ENCODE peak calls at places on chromosome 18, in seven cellular contexts. One of them, this sample, is unnamed.

GRCh38 chr18:79510046-79510685 is 114.4 kb downstream of the NFATC1 start:
- DNase-seq in stomach: no peak
- DNase-seq in mesenchymal stem cell: no peak
- DNase-seq in endodermal cell: peak; percentile 13
- DNase-seq in SK-N-SH: no peak
- DNase-seq in CD8-positive, alpha-beta T cell: no peak
- DNase-seq in SJSA1: no peak
- DNase-seq in this sample: no peak

GRCh38 chr18:49813071-49813320 is 337 bp downstream of the ACAA2 start:
- DNase-seq in stomach: peak; percentile 27
- DNase-seq in mesenchymal stem cell: peak; percentile 55
- DNase-seq in endodermal cell: no peak
- DNase-seq in SK-N-SH: no peak
- DNase-seq in CD8-positive, alpha-beta T cell: no peak
- DNase-seq in SJSA1: no peak
- DNase-seq in this sample: no peak

GRCh38 chr18:76357174-76357573 is 137.9 kb downstream of the ZNF516 start:
- DNase-seq in stomach: no peak
- DNase-seq in mesenchymal stem cell: no peak
- DNase-seq in endodermal cell: no peak
- DNase-seq in SK-N-SH: no peak
- DNase-seq in CD8-positive, alpha-beta T cell: no peak
- DNase-seq in SJSA1: no peak
- DNase-seq in this sample: no peak

GRCh38 chr18:24766376-24766775 is 305.9 kb downstream of the HRH4 start:
- DNase-seq in stomach: no peak
- DNase-seq in mesenchymal stem cell: no peak
- DNase-seq in endodermal cell: no peak
- DNase-seq in SK-N-SH: no peak
- DNase-seq in CD8-positive, alpha-beta T cell: no peak
- DNase-seq in SJSA1: no peak
- DNase-seq in this sample: no peak

GRCh38 chr18:59094569-59094968 is 45.1 kb upstream of the SEC11C start:
- DNase-seq in stomach: no peak
- DNase-seq in mesenchymal stem cell: no peak
- DNase-seq in endodermal cell: no peak
- DNase-seq in SK-N-SH: no peak
- DNase-seq in CD8-positive, alpha-beta T cell: no peak
- DNase-seq in SJSA1: no peak
- DNase-seq in this sample: no peak

GRCh38 chr18:69945220-69946114 is 2.2 kb downstream of the CD226 start:
- DNase-seq in stomach: no peak
- DNase-seq in mesenchymal stem cell: no peak
- DNase-seq in endodermal cell: no peak
- DNase-seq in SK-N-SH: no peak
- DNase-seq in CD8-positive, alpha-beta T cell: no peak
- DNase-seq in SJSA1: no peak
- DNase-seq in this sample: no peak

GRCh38 chr18:46574740-46575108 is 82.3 kb downstream of the LOXHD1 start:
- DNase-seq in stomach: no peak
- DNase-seq in mesenchymal stem cell: no peak
- DNase-seq in endodermal cell: no peak
- DNase-seq in SK-N-SH: no peak
- DNase-seq in CD8-positive, alpha-beta T cell: no peak
- DNase-seq in SJSA1: no peak
- DNase-seq in this sample: no peak

GRCh38 chr18:24894880-24895279 is 434.4 kb downstream of the HRH4 start:
- DNase-seq in stomach: no peak
- DNase-seq in mesenchymal stem cell: peak; percentile 66
- DNase-seq in endodermal cell: no peak
- DNase-seq in SK-N-SH: peak; percentile 36
- DNase-seq in CD8-positive, alpha-beta T cell: no peak
- DNase-seq in SJSA1: no peak
- DNase-seq in this sample: no peak

GRCh38 chr18:64436111-64436510 is 287.2 kb upstream of the LINC00305 start:
- DNase-seq in stomach: no peak
- DNase-seq in mesenchymal stem cell: no peak
- DNase-seq in endodermal cell: no peak
- DNase-seq in SK-N-SH: no peak
- DNase-seq in CD8-positive, alpha-beta T cell: no peak
- DNase-seq in SJSA1: no peak
- DNase-seq in this sample: no peak

GRCh38 chr18:57803119-57803969 is at the start of gene ATP8B1:
- DNase-seq in stomach: peak; percentile 98
- DNase-seq in mesenchymal stem cell: peak; percentile 74
- DNase-seq in endodermal cell: peak; percentile 97
- DNase-seq in SK-N-SH: peak; percentile 75
- DNase-seq in CD8-positive, alpha-beta T cell: no peak
- DNase-seq in SJSA1: peak; percentile 79
- DNase-seq in this sample: peak; percentile 47

GRCh38 chr18:27277554-27277953 is 92.4 kb upstream of the CHST9 start:
- DNase-seq in stomach: no peak
- DNase-seq in mesenchymal stem cell: no peak
- DNase-seq in endodermal cell: no peak
- DNase-seq in SK-N-SH: no peak
- DNase-seq in CD8-positive, alpha-beta T cell: no peak
- DNase-seq in SJSA1: no peak
- DNase-seq in this sample: no peak

GRCh38 chr18:48711651-48712486 is 173.0 kb downstream of the CTIF start:
- DNase-seq in stomach: no peak
- DNase-seq in mesenchymal stem cell: peak; percentile 68
- DNase-seq in endodermal cell: peak; percentile 79
- DNase-seq in SK-N-SH: peak; percentile 85
- DNase-seq in CD8-positive, alpha-beta T cell: no peak
- DNase-seq in SJSA1: no peak
- DNase-seq in this sample: no peak

GRCh38 chr18:26792661-26793060 is 72.8 kb downstream of the AQP4 start:
- DNase-seq in stomach: no peak
- DNase-seq in mesenchymal stem cell: no peak
- DNase-seq in endodermal cell: no peak
- DNase-seq in SK-N-SH: no peak
- DNase-seq in CD8-positive, alpha-beta T cell: no peak
- DNase-seq in SJSA1: peak; percentile 16
- DNase-seq in this sample: peak; percentile 16

GRCh38 chr18:48800479-48800876 is 150.3 kb downstream of the SMAD7 start:
- DNase-seq in stomach: peak; percentile 5
- DNase-seq in mesenchymal stem cell: no peak
- DNase-seq in endodermal cell: peak; percentile 19
- DNase-seq in SK-N-SH: no peak
- DNase-seq in CD8-positive, alpha-beta T cell: no peak
- DNase-seq in SJSA1: no peak
- DNase-seq in this sample: no peak

GRCh38 chr18:13543144-13543543 is 183.2 kb downstream of the FAM210A start:
- DNase-seq in stomach: no peak
- DNase-seq in mesenchymal stem cell: no peak
- DNase-seq in endodermal cell: peak; percentile 24
- DNase-seq in SK-N-SH: no peak
- DNase-seq in CD8-positive, alpha-beta T cell: no peak
- DNase-seq in SJSA1: no peak
- DNase-seq in this sample: no peak

GRCh38 chr18:48896875-48897511 is 53.8 kb downstream of the SMAD7 start:
- DNase-seq in stomach: peak; percentile 63
- DNase-seq in mesenchymal stem cell: peak; percentile 43
- DNase-seq in endodermal cell: peak; percentile 91
- DNase-seq in SK-N-SH: no peak
- DNase-seq in CD8-positive, alpha-beta T cell: no peak
- DNase-seq in SJSA1: no peak
- DNase-seq in this sample: no peak

GRCh38 chr18:48818329-48819254 is 132.2 kb downstream of the SMAD7 start:
- DNase-seq in stomach: peak; percentile 17
- DNase-seq in mesenchymal stem cell: no peak
- DNase-seq in endodermal cell: peak; percentile 32
- DNase-seq in SK-N-SH: no peak
- DNase-seq in CD8-positive, alpha-beta T cell: no peak
- DNase-seq in SJSA1: no peak
- DNase-seq in this sample: no peak

GRCh38 chr18:48140738-48141137 is 210.3 kb upstream of the SMAD2 start:
- DNase-seq in stomach: no peak
- DNase-seq in mesenchymal stem cell: no peak
- DNase-seq in endodermal cell: no peak
- DNase-seq in SK-N-SH: no peak
- DNase-seq in CD8-positive, alpha-beta T cell: no peak
- DNase-seq in SJSA1: no peak
- DNase-seq in this sample: no peak

GRCh38 chr18:58668211-58668610 is 3.1 kb upstream of the MALT1 start:
- DNase-seq in stomach: no peak
- DNase-seq in mesenchymal stem cell: no peak
- DNase-seq in endodermal cell: no peak
- DNase-seq in SK-N-SH: no peak
- DNase-seq in CD8-positive, alpha-beta T cell: no peak
- DNase-seq in SJSA1: no peak
- DNase-seq in this sample: no peak

GRCh38 chr18:56139792-56140254 is 498.6 kb downstream of the TXNL1 start:
- DNase-seq in stomach: peak; percentile 27
- DNase-seq in mesenchymal stem cell: peak; percentile 17
- DNase-seq in endodermal cell: no peak
- DNase-seq in SK-N-SH: no peak
- DNase-seq in CD8-positive, alpha-beta T cell: no peak
- DNase-seq in SJSA1: peak; percentile 73
- DNase-seq in this sample: no peak

GRCh38 chr18:24995738-24996137 is 356.2 kb downstream of the ZNF521 start:
- DNase-seq in stomach: no peak
- DNase-seq in mesenchymal stem cell: no peak
- DNase-seq in endodermal cell: no peak
- DNase-seq in SK-N-SH: no peak
- DNase-seq in CD8-positive, alpha-beta T cell: no peak
- DNase-seq in SJSA1: no peak
- DNase-seq in this sample: no peak

GRCh38 chr18:76757925-76758324 is 64.4 kb upstream of the ZNF236 start:
- DNase-seq in stomach: no peak
- DNase-seq in mesenchymal stem cell: no peak
- DNase-seq in endodermal cell: no peak
- DNase-seq in SK-N-SH: no peak
- DNase-seq in CD8-positive, alpha-beta T cell: no peak
- DNase-seq in SJSA1: no peak
- DNase-seq in this sample: no peak

GRCh38 chr18:37435996-37436395 is 129.6 kb downstream of the CELF4 start:
- DNase-seq in stomach: no peak
- DNase-seq in mesenchymal stem cell: no peak
- DNase-seq in endodermal cell: no peak
- DNase-seq in SK-N-SH: no peak
- DNase-seq in CD8-positive, alpha-beta T cell: no peak
- DNase-seq in SJSA1: no peak
- DNase-seq in this sample: no peak

GRCh38 chr18:51739044-51739666 is 541.7 kb upstream of the MEX3C start:
- DNase-seq in stomach: no peak
- DNase-seq in mesenchymal stem cell: no peak
- DNase-seq in endodermal cell: no peak
- DNase-seq in SK-N-SH: no peak
- DNase-seq in CD8-positive, alpha-beta T cell: no peak
- DNase-seq in SJSA1: no peak
- DNase-seq in this sample: no peak

GRCh38 chr18:74517236-74517630 is 17.1 kb upstream of the CNDP1 start:
- DNase-seq in stomach: peak; percentile 23
- DNase-seq in mesenchymal stem cell: no peak
- DNase-seq in endodermal cell: peak; percentile 54
- DNase-seq in SK-N-SH: no peak
- DNase-seq in CD8-positive, alpha-beta T cell: no peak
- DNase-seq in SJSA1: no peak
- DNase-seq in this sample: no peak

GRCh38 chr18:44937985-44938384 is 257.3 kb downstream of the SETBP1 start:
- DNase-seq in stomach: no peak
- DNase-seq in mesenchymal stem cell: no peak
- DNase-seq in endodermal cell: peak; percentile 71
- DNase-seq in SK-N-SH: peak; percentile 54
- DNase-seq in CD8-positive, alpha-beta T cell: no peak
- DNase-seq in SJSA1: no peak
- DNase-seq in this sample: no peak

GRCh38 chr18:80191907-80192652 is 55.2 kb downstream of the PARD6G start:
- DNase-seq in stomach: no peak
- DNase-seq in mesenchymal stem cell: no peak
- DNase-seq in endodermal cell: no peak
- DNase-seq in SK-N-SH: no peak
- DNase-seq in CD8-positive, alpha-beta T cell: no peak
- DNase-seq in SJSA1: no peak
- DNase-seq in this sample: no peak

GRCh38 chr18:5895886-5896740 is 791 bp upstream of the TMEM200C start:
- DNase-seq in stomach: no peak
- DNase-seq in mesenchymal stem cell: peak; percentile 8
- DNase-seq in endodermal cell: peak; percentile 85
- DNase-seq in SK-N-SH: peak; percentile 72
- DNase-seq in CD8-positive, alpha-beta T cell: no peak
- DNase-seq in SJSA1: peak; percentile 71
- DNase-seq in this sample: no peak
- H3K27me3 ChIP-seq in stomach: peaks cover 32% of the 10 kb centered on the region
- H3K27me3 ChIP-seq in mesenchymal stem cell: peaks cover 71% of the 10 kb centered on the region
- H3K27me3 ChIP-seq in endodermal cell: peaks cover 35% of the 10 kb centered on the region
- H3K27me3 ChIP-seq in SK-N-SH: peaks cover 47% of the 10 kb centered on the region
- H3K27me3 ChIP-seq in CD8-positive, alpha-beta T cell: peaks cover 27% of the 10 kb centered on the region
- H3K27me3 ChIP-seq in SJSA1: peaks cover 24% of the 10 kb centered on the region
- H3K27me3 ChIP-seq in this sample: peaks cover 22% of the 10 kb centered on the region

DNA sequence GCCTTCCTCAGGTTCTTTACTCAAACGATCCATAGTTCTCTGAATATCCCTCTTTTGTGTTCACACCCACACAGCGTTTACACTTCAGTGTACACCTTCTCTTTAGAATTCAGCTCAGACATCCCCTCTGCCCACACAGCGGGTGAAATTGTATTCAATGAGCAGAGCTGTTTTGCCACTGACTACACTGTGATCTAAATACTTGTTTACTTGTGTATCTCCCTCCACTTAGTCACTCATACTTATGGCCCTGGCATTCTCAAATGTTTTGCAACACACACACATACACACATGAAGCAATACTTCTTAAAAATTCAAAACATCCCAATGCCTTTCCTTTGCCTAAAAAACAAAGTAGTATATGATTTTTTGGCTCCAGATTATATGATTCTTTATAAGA is 297.1 kb downstream of the TMX3 start:
- DNase-seq in stomach: no peak
- DNase-seq in mesenchymal stem cell: peak; percentile 78
- DNase-seq in endodermal cell: no peak
- DNase-seq in SK-N-SH: no peak
- DNase-seq in CD8-positive, alpha-beta T cell: no peak
- DNase-seq in SJSA1: no peak
- DNase-seq in this sample: no peak
- H3K4me3 ChIP-seq in stomach: no peak overlapping the region
- H3K4me3 ChIP-seq in mesenchymal stem cell: no peak overlapping the region
- H3K4me3 ChIP-seq in endodermal cell: no peak overlapping the region
- H3K4me3 ChIP-seq in SK-N-SH: no peak overlapping the region
- H3K4me3 ChIP-seq in CD8-positive, alpha-beta T cell: no peak overlapping the region
- H3K4me3 ChIP-seq in SJSA1: no peak overlapping the region
- H3K4me3 ChIP-seq in this sample: no peak overlapping the region

DNA sequence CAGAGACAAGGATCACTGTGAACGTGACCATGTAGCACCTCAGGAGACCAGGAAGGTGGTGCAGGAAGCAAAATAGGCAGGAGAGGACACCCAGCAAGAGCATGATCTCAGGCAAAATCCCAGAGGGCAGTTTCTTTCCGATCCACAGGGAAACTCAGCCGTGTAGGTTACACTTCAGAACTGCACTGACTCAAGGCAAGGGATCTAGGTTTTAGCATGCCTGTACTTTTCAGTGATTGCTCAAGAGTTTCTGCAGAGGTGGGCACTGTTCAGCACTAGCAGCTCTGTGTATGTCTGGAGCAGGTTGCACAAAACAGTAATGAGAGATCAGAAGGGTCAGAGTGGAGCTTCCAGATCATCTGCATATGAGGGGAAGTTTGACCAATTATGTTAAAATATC is 116.7 kb upstream of the RNF152 start:
- DNase-seq in stomach: no peak
- DNase-seq in mesenchymal stem cell: no peak
- DNase-seq in endodermal cell: no peak
- DNase-seq in SK-N-SH: no peak
- DNase-seq in CD8-positive, alpha-beta T cell: no peak
- DNase-seq in SJSA1: no peak
- DNase-seq in this sample: no peak
- H3K27me3 ChIP-seq in stomach: no peaks in the 10 kb centered on the region
- H3K27me3 ChIP-seq in mesenchymal stem cell: no peaks in the 10 kb centered on the region
- H3K27me3 ChIP-seq in endodermal cell: no peaks in the 10 kb centered on the region
- H3K27me3 ChIP-seq in SK-N-SH: no peaks in the 10 kb centered on the region
- H3K27me3 ChIP-seq in CD8-positive, alpha-beta T cell: no peaks in the 10 kb centered on the region
- H3K27me3 ChIP-seq in SJSA1: no peaks in the 10 kb centered on the region
- H3K27me3 ChIP-seq in this sample: no peaks in the 10 kb centered on the region

GRCh38 chr18:22166070-22166972 is 3.1 kb upstream of the GATA6 start:
- DNase-seq in stomach: peak; percentile 69
- DNase-seq in mesenchymal stem cell: peak; percentile 36
- DNase-seq in endodermal cell: peak; percentile 74
- DNase-seq in SK-N-SH: peak; percentile 33
- DNase-seq in CD8-positive, alpha-beta T cell: no peak
- DNase-seq in SJSA1: no peak
- DNase-seq in this sample: no peak
- H3K4me3 ChIP-seq in stomach: peak overlapping the region; percentile 80
- H3K4me3 ChIP-seq in mesenchymal stem cell: peak overlapping the region; percentile 55
- H3K4me3 ChIP-seq in endodermal cell: peak overlapping the region; percentile 100
- H3K4me3 ChIP-seq in SK-N-SH: no peak overlapping the region
- H3K4me3 ChIP-seq in CD8-positive, alpha-beta T cell: no peak overlapping the region
- H3K4me3 ChIP-seq in SJSA1: no peak overlapping the region
- H3K4me3 ChIP-seq in this sample: no peak overlapping the region

This sample was measured in kidney epithelial cell.